ENCODE peak calls at places on chromosomes 7 and 10, in five cellular contexts. E is sciatic nerve, X is adipocyte, H is A549, A is AG09319. I is an unnamed sample.

GRCh38 chr10:114239117-114239993 is at the start of gene VWA2:
- DNase-seq in X (no peak), E (no peak), A (no peak), H (peak; percentile 22), I (no peak)

GRCh38 chr10:30036811-30037210 is 22.6 kb downstream of the JCAD start:
- DNase-seq in A (no peak), H (no peak), E (no peak), X (no peak), I (no peak)

GRCh38 chr7:71145906-71146901 is 14.3 kb downstream of the GALNT17 start:
- DNase-seq in A (no peak), E (no peak), X (no peak), H (no peak), I (no peak)

GRCh38 chr7:45181286-45181960 is 23.8 kb downstream of the RAMP3 start:
- DNase-seq in E (peak; percentile 28), H (no peak), X (no peak), A (no peak), I (no peak)

GRCh38 chr7:4931932-4932331 is 27.1 kb downstream of the MMD2 start:
- DNase-seq in A (no peak), E (peak; percentile 81), H (peak; percentile 30), X (no peak), I (no peak)

GRCh38 chr10:122249991-122250750 is 20.9 kb upstream of the BTBD16 start:
- DNase-seq in E (peak; percentile 55), A (no peak), H (no peak), X (no peak), I (no peak)

GRCh38 chr7:8125680-8126444 is 136.1 kb downstream of the ICA1 start:
- DNase-seq in H (no peak), E (no peak), X (no peak), A (no peak), I (no peak)

GRCh38 chr7:100081535-100082102 is at the start of gene ZNF3:
- DNase-seq in A (peak; percentile 98), X (peak; percentile 99), E (peak; percentile 98), H (peak; percentile 99), I (peak; percentile 96)

GRCh38 chr10:97590082-97590747 is 694 bp downstream of the C10orf62 start:
- DNase-seq in E (no peak), H (no peak), X (no peak), A (no peak), I (no peak)

GRCh38 chr10:33334839-33335549 is 527 bp upstream of the NRP1 start:
- DNase-seq in E (peak; percentile 87), A (peak; percentile 91), X (peak; percentile 94), H (peak; percentile 88), I (peak; percentile 72)

GRCh38 chr10:132189810-132190422 is 3.2 kb downstream of the DPYSL4 start:
- DNase-seq in X (no peak), A (no peak), H (no peak), E (no peak), I (no peak)

GRCh38 chr7:108367946-108368345 is 88.3 kb downstream of the NRCAM start:
- DNase-seq in H (no peak), E (no peak), A (no peak), X (no peak), I (no peak)

GRCh38 chr10:12483996-12484944 is 134.9 kb downstream of the CAMK1D start:
- DNase-seq in X (no peak), E (no peak), H (no peak), A (no peak), I (no peak)

GRCh38 chr7:78168869-78169268 is 370.3 kb downstream of the PHTF2 start:
- DNase-seq in A (no peak), X (no peak), E (no peak), H (no peak), I (no peak)

GRCh38 chr10:104350146-104350635 is 3.4 kb upstream of the CFAP58 start:
- DNase-seq in H (peak; percentile 68), E (no peak), X (peak; percentile 88), A (no peak), I (no peak)

GRCh38 chr7:139691253-139691781 is 86.5 kb downstream of the HIPK2 start:
- DNase-seq in E (no peak), H (no peak), X (no peak), A (no peak), I (no peak)

GRCh38 chr10:110947061-110947595 is 27.7 kb downstream of the SHOC2 start:
- DNase-seq in H (no peak), X (no peak), E (no peak), A (no peak), I (no peak)

GRCh38 chr10:25699631-25700030 is 234.4 kb upstream of the MYO3A start:
- DNase-seq in H (no peak), X (no peak), E (no peak), A (no peak), I (no peak)

GRCh38 chr7:100585511-100586265 is at the start of gene LRCH4:
- DNase-seq in E (no peak), X (peak; percentile 59), A (no peak), H (peak; percentile 42), I (no peak)

GRCh38 chr10:70404906-70405824 is 1.2 kb downstream of the EIF4EBP2 start:
- DNase-seq in A (peak; percentile 93), X (peak; percentile 98), H (peak; percentile 81), E (peak; percentile 85), I (no peak)

GRCh38 chr7:45292481-45292880 is 134.9 kb downstream of the RAMP3 start:
- DNase-seq in X (no peak), A (no peak), H (no peak), E (no peak), I (no peak)

GRCh38 chr10:89206402-89207180 is 526 bp downstream of the CH25H start:
- DNase-seq in A (no peak), E (peak; percentile 67), H (peak; percentile 1), X (peak; percentile 45), I (no peak)

GRCh38 chr10:33660329-33660728 is 325.9 kb upstream of the NRP1 start:
- DNase-seq in H (no peak), A (no peak), X (no peak), E (no peak), I (no peak)

GRCh38 chr7:149806726-149807125 is 31.4 kb upstream of the ZNF862 start:
- DNase-seq in A (no peak), X (no peak), H (no peak), E (no peak), I (no peak)